ENCODE peak calls at places on chromosomes 11 and 22, in nine cellular contexts. Y is tibial artery; L is Peyer's patch; J is heart left ventricle; A is lower lobe of right lung; P is naive thymus-derived CD4-positive, alpha-beta T cell; V is CD4-positive, CD25-positive, alpha-beta regulatory T cell; B is colonic mucosa; D is cardiac muscle cell. Z is an unnamed sample.

GRCh38 chr22:44906248-44906936 is 103.4 kb downstream of the PHF21B start:
- DNase-seq in Y (no peak), L (no peak), J (no peak), A (no peak), P (no peak), V (no peak), B (no peak), D (no peak), Z (no peak)

GRCh38 chr11:131745405-131745804 is 375.0 kb downstream of the NTM start:
- DNase-seq in Y (no peak), L (no peak), J (no peak), A (no peak), P (no peak), V (no peak), B (no peak), D (peak; percentile 56), Z (no peak)

GRCh38 chr22:24482586-24482985 is 12.5 kb upstream of the UPB1 start:
- DNase-seq in Y (no peak), L (no peak), J (no peak), A (no peak), P (no peak), V (no peak), B (no peak), D (peak; percentile 75), Z (no peak)

GRCh38 chr22:17774206-17774927 is at the start of gene BID:
- DNase-seq in Y (no peak), L (peak; percentile 77), J (peak; percentile 62), A (peak; percentile 84), P (no peak), V (peak; percentile 51), B (peak; percentile 72), D (peak; percentile 25), Z (peak; percentile 86)

GRCh38 chr22:28923826-28924732 is 40.7 kb downstream of the ZNRF3 start:
- DNase-seq in Y (no peak), L (no peak), J (peak; percentile 36), A (peak; percentile 79), P (no peak), V (no peak), B (peak; percentile 64), D (no peak), Z (peak; percentile 86)

GRCh38 chr22:41047741-41048140 is 44.7 kb upstream of the EP300 start:
- DNase-seq in Y (no peak), L (no peak), J (no peak), A (no peak), P (no peak), V (no peak), B (no peak), D (peak; percentile 21), Z (no peak)

GRCh38 chr11:60939828-60940227 is 12.1 kb downstream of the SLC15A3 start:
- DNase-seq in Y (no peak), L (no peak), J (no peak), A (no peak), P (no peak), V (no peak), B (no peak), D (peak; percentile 71), Z (no peak)

GRCh38 chr11:83436855-83437254 is 150.7 kb upstream of the CCDC90B start:
- DNase-seq in Y (no peak), L (no peak), J (no peak), A (no peak), P (no peak), V (no peak), B (no peak), D (no peak), Z (no peak)

GRCh38 chr11:116917632-116918031 is 80.2 kb upstream of the APOA1 start:
- DNase-seq in Y (no peak), L (no peak), J (no peak), A (no peak), P (no peak), V (no peak), B (no peak), D (no peak), Z (no peak)

GRCh38 chr11:67436459-67437081 is 912 bp downstream of the PTPRCAP start:
- DNase-seq in Y (peak; percentile 79), L (peak; percentile 87), J (no peak), A (no peak), P (peak; percentile 42), V (no peak), B (no peak), D (peak; percentile 22), Z (no peak)

GRCh38 chr11:13999704-14000103 is 37.2 kb downstream of the SPON1 start:
- DNase-seq in Y (no peak), L (no peak), J (no peak), A (no peak), P (no peak), V (no peak), B (no peak), D (no peak), Z (no peak)

GRCh38 chr11:125128450-125128849 is 17.0 kb upstream of the TMEM218 start:
- DNase-seq in Y (no peak), L (no peak), J (no peak), A (no peak), P (no peak), V (no peak), B (no peak), D (peak; percentile 53), Z (no peak)

GRCh38 chr11:130523166-130523565 is 74.7 kb downstream of the ADAMTS15 start:
- DNase-seq in Y (no peak), L (no peak), J (no peak), A (no peak), P (no peak), V (no peak), B (no peak), D (no peak), Z (no peak)
- H3K4me1 ChIP-seq in Y (peaks cover 59% of the 10 kb centered on the region), L (no peaks in the 10 kb centered on the region), J (peaks cover 48% of the 10 kb centered on the region), A (peaks cover 18% of the 10 kb centered on the region), P (no peaks in the 10 kb centered on the region), V (no peaks in the 10 kb centered on the region), B (no peaks in the 10 kb centered on the region), D (peaks cover 17% of the 10 kb centered on the region), Z (peaks cover 15% of the 10 kb centered on the region)

GRCh38 chr11:48031602-48032001 is 51.2 kb downstream of the PTPRJ start:
- DNase-seq in Y (no peak), L (peak; percentile 44), J (no peak), A (no peak), P (no peak), V (no peak), B (no peak), D (no peak), Z (no peak)

GRCh38 chr11:48036011-48036410 is 55.7 kb downstream of the PTPRJ start:
- DNase-seq in Y (no peak), L (no peak), J (no peak), A (no peak), P (no peak), V (no peak), B (no peak), D (no peak), Z (no peak)

GRCh38 chr11:48036466-48036865 is 56.1 kb downstream of the PTPRJ start:
- DNase-seq in Y (no peak), L (no peak), J (no peak), A (no peak), P (no peak), V (no peak), B (no peak), D (peak; percentile 72), Z (no peak)

GRCh38 chr11:48034926-48035876 is 54.8 kb downstream of the PTPRJ start:
- DNase-seq in Y (peak; percentile 87), L (no peak), J (peak; percentile 64), A (no peak), P (no peak), V (no peak), B (no peak), D (peak; percentile 55), Z (no peak)

GRCh38 chr11:48033918-48034341 is 53.6 kb downstream of the PTPRJ start:
- DNase-seq in Y (no peak), L (no peak), J (no peak), A (no peak), P (no peak), V (no peak), B (no peak), D (no peak), Z (no peak)
- H3K4me1 ChIP-seq in Y (peaks cover 3% of the 10 kb centered on the region), L (no peaks in the 10 kb centered on the region), J (peaks cover 18% of the 10 kb centered on the region), A (peaks cover 64% of the 10 kb centered on the region), P (peaks cover 28% of the 10 kb centered on the region), V (peaks cover 56% of the 10 kb centered on the region), B (peaks cover 8% of the 10 kb centered on the region), D (peaks cover 20% of the 10 kb centered on the region), Z (peaks cover 43% of the 10 kb centered on the region)

GRCh38 chr11:35163209-35163608 is 24.2 kb downstream of the CD44 start:
- DNase-seq in Y (no peak), L (no peak), J (no peak), A (no peak), P (no peak), V (no peak), B (no peak), D (no peak), Z (no peak)

GRCh38 chr11:35163707-35164496 is 24.9 kb downstream of the CD44 start:
- DNase-seq in Y (no peak), L (peak; percentile 77), J (no peak), A (no peak), P (no peak), V (no peak), B (no peak), D (no peak), Z (no peak)

GRCh38 chr11:35160902-35161585 is 22.1 kb downstream of the CD44 start:
- DNase-seq in Y (no peak), L (no peak), J (no peak), A (no peak), P (no peak), V (no peak), B (no peak), D (no peak), Z (no peak)

GRCh38 chr11:35160248-35160820 is 21.4 kb downstream of the CD44 start:
- DNase-seq in Y (no peak), L (no peak), J (no peak), A (no peak), P (peak; percentile 75), V (no peak), B (no peak), D (no peak), Z (no peak)

DNA sequence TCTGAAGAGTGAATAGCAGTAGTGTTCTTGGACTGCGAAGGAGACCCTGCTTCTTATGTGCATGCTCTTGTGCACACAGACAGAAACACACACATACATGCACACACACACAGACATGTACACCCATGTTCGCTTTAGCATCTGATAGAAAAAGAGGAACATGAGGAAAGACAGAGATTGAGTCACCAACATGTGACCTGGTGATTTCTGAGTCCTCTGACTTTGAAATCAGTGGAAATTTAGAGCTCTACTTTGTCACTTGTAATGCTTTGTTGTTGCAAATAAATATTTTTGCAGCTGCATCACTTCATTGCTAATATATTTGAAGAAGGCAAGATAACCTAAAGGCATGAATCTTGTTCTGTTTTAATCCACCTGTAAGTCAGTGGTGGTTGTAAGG is 23.8 kb downstream of the CD44 start:
- DNase-seq in Y (no peak), L (no peak), J (no peak), A (no peak), P (no peak), V (no peak), B (no peak), D (no peak), Z (no peak)
- H3K4me1 ChIP-seq in Y (peaks cover 99% of the 10 kb centered on the region), L (peaks cover 5% of the 10 kb centered on the region), J (peaks cover 64% of the 10 kb centered on the region), A (peaks cover 100% of the 10 kb centered on the region), P (peaks cover 94% of the 10 kb centered on the region), V (peaks cover 97% of the 10 kb centered on the region), B (peaks cover 23% of the 10 kb centered on the region), D (peaks cover 19% of the 10 kb centered on the region), Z (peaks cover 99% of the 10 kb centered on the region)

DNA sequence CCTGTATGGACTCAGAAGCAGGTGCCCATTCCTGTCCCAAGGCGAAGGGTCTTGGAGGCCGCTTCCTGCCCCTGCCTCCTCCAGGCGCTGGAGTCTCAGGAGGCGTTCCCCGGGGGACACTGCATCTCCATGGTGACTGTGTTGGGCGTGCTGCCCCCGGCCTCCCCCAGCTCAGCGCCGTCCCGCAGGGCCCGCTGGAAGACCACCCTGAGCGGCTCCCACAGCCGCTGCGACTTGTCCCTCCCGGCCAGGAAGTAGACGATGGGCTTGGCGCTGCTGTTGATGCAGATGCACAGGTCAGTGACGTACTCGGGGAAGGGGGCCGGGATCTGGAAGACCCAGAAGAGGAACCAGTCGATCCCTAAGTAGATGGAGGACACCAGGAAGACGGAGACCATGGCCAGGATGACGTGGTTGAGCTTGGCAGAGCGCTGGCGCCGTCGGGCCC is 7.8 kb downstream of the MRGPRF start:
- DNase-seq in Y (peak; percentile 67), L (no peak), J (no peak), A (no peak), P (no peak), V (no peak), B (no peak), D (no peak), Z (no peak)
- H3K4me1 ChIP-seq in Y (peaks cover 97% of the 10 kb centered on the region), L (no peaks in the 10 kb centered on the region), J (peaks cover 16% of the 10 kb centered on the region), A (peaks cover 28% of the 10 kb centered on the region), P (no peaks in the 10 kb centered on the region), V (no peaks in the 10 kb centered on the region), B (peaks cover 3% of the 10 kb centered on the region), D (peaks cover 20% of the 10 kb centered on the region), Z (peaks cover 25% of the 10 kb centered on the region)

Z was measured in upper lobe of right lung.